ENCODE peak calls at places on chromosome 4, in nine cellular contexts. One of them, this sample, is unnamed.

GRCh38 chr4:75708218-75708691 is 16.1 kb upstream of the USO1 start:
- DNase-seq in pancreas: no peak
- DNase-seq in mucosa of descending colon: no peak
- DNase-seq in neural crest cell: no peak
- DNase-seq in bronchial epithelial cell: no peak
- DNase-seq in AG04450: no peak
- DNase-seq in choroid plexus epithelial cell: peak; percentile 37
- DNase-seq in heart left ventricle: no peak
- DNase-seq in mesothelial cell of epicardium: no peak
- DNase-seq in this sample: no peak

GRCh38 chr4:972651-973424 is 531 bp downstream of the DGKQ start:
- DNase-seq in pancreas: no peak
- DNase-seq in mucosa of descending colon: peak; percentile 75
- DNase-seq in neural crest cell: no peak
- DNase-seq in bronchial epithelial cell: no peak
- DNase-seq in AG04450: no peak
- DNase-seq in choroid plexus epithelial cell: no peak
- DNase-seq in heart left ventricle: peak; percentile 46
- DNase-seq in mesothelial cell of epicardium: no peak
- DNase-seq in this sample: no peak

GRCh38 chr4:141576585-141577110 is 59.7 kb upstream of the IL15 start:
- DNase-seq in pancreas: no peak
- DNase-seq in mucosa of descending colon: no peak
- DNase-seq in neural crest cell: no peak
- DNase-seq in bronchial epithelial cell: no peak
- DNase-seq in AG04450: no peak
- DNase-seq in choroid plexus epithelial cell: no peak
- DNase-seq in heart left ventricle: no peak
- DNase-seq in mesothelial cell of epicardium: no peak
- DNase-seq in this sample: no peak

GRCh38 chr4:20359692-20360091 is 108.0 kb downstream of the SLIT2 start:
- DNase-seq in pancreas: no peak
- DNase-seq in mucosa of descending colon: no peak
- DNase-seq in neural crest cell: no peak
- DNase-seq in bronchial epithelial cell: no peak
- DNase-seq in AG04450: no peak
- DNase-seq in choroid plexus epithelial cell: no peak
- DNase-seq in heart left ventricle: no peak
- DNase-seq in mesothelial cell of epicardium: no peak
- DNase-seq in this sample: no peak

GRCh38 chr4:87235020-87235671 is 14.7 kb upstream of the KLHL8 start:
- DNase-seq in pancreas: no peak
- DNase-seq in mucosa of descending colon: no peak
- DNase-seq in neural crest cell: no peak
- DNase-seq in bronchial epithelial cell: peak; percentile 65
- DNase-seq in AG04450: no peak
- DNase-seq in choroid plexus epithelial cell: no peak
- DNase-seq in heart left ventricle: no peak
- DNase-seq in mesothelial cell of epicardium: no peak
- DNase-seq in this sample: no peak

GRCh38 chr4:183416878-183417277 is 27.6 kb upstream of the CDKN2AIP start:
- DNase-seq in pancreas: no peak
- DNase-seq in mucosa of descending colon: no peak
- DNase-seq in neural crest cell: no peak
- DNase-seq in bronchial epithelial cell: no peak
- DNase-seq in AG04450: no peak
- DNase-seq in choroid plexus epithelial cell: no peak
- DNase-seq in heart left ventricle: no peak
- DNase-seq in mesothelial cell of epicardium: no peak
- DNase-seq in this sample: no peak

GRCh38 chr4:144202091-144202490 is 61.6 kb upstream of the GYPA start:
- DNase-seq in pancreas: no peak
- DNase-seq in mucosa of descending colon: no peak
- DNase-seq in neural crest cell: no peak
- DNase-seq in bronchial epithelial cell: peak; percentile 81
- DNase-seq in AG04450: no peak
- DNase-seq in choroid plexus epithelial cell: no peak
- DNase-seq in heart left ventricle: no peak
- DNase-seq in mesothelial cell of epicardium: no peak
- DNase-seq in this sample: no peak

GRCh38 chr4:98638661-98639060 is 19.8 kb downstream of the TSPAN5 start:
- DNase-seq in pancreas: no peak
- DNase-seq in mucosa of descending colon: no peak
- DNase-seq in neural crest cell: no peak
- DNase-seq in bronchial epithelial cell: no peak
- DNase-seq in AG04450: no peak
- DNase-seq in choroid plexus epithelial cell: no peak
- DNase-seq in heart left ventricle: no peak
- DNase-seq in mesothelial cell of epicardium: no peak
- DNase-seq in this sample: no peak

GRCh38 chr4:148852092-148852699 is 410.0 kb upstream of the NR3C2 start:
- DNase-seq in pancreas: no peak
- DNase-seq in mucosa of descending colon: no peak
- DNase-seq in neural crest cell: no peak
- DNase-seq in bronchial epithelial cell: peak; percentile 67
- DNase-seq in AG04450: no peak
- DNase-seq in choroid plexus epithelial cell: no peak
- DNase-seq in heart left ventricle: no peak
- DNase-seq in mesothelial cell of epicardium: no peak
- DNase-seq in this sample: no peak

GRCh38 chr4:98689507-98690174 is 31.2 kb upstream of the TSPAN5 start:
- DNase-seq in pancreas: no peak
- DNase-seq in mucosa of descending colon: no peak
- DNase-seq in neural crest cell: no peak
- DNase-seq in bronchial epithelial cell: no peak
- DNase-seq in AG04450: no peak
- DNase-seq in choroid plexus epithelial cell: no peak
- DNase-seq in heart left ventricle: no peak
- DNase-seq in mesothelial cell of epicardium: no peak
- DNase-seq in this sample: no peak

GRCh38 chr4:121597346-121597934 is 99.3 kb downstream of the ANXA5 start:
- DNase-seq in pancreas: no peak
- DNase-seq in mucosa of descending colon: no peak
- DNase-seq in neural crest cell: no peak
- DNase-seq in bronchial epithelial cell: peak; percentile 85
- DNase-seq in AG04450: no peak
- DNase-seq in choroid plexus epithelial cell: peak; percentile 15
- DNase-seq in heart left ventricle: no peak
- DNase-seq in mesothelial cell of epicardium: no peak
- DNase-seq in this sample: no peak

GRCh38 chr4:153207561-153207960 is 3.3 kb downstream of the TRIM2 start:
- DNase-seq in pancreas: peak; percentile 26
- DNase-seq in mucosa of descending colon: peak; percentile 78
- DNase-seq in neural crest cell: peak; percentile 47
- DNase-seq in bronchial epithelial cell: no peak
- DNase-seq in AG04450: no peak
- DNase-seq in choroid plexus epithelial cell: peak; percentile 41
- DNase-seq in heart left ventricle: peak; percentile 38
- DNase-seq in mesothelial cell of epicardium: no peak
- DNase-seq in this sample: no peak

GRCh38 chr4:88967883-88968316 is 89.1 kb downstream of the FAM13A start:
- DNase-seq in pancreas: no peak
- DNase-seq in mucosa of descending colon: no peak
- DNase-seq in neural crest cell: no peak
- DNase-seq in bronchial epithelial cell: peak; percentile 62
- DNase-seq in AG04450: no peak
- DNase-seq in choroid plexus epithelial cell: no peak
- DNase-seq in heart left ventricle: no peak
- DNase-seq in mesothelial cell of epicardium: no peak
- DNase-seq in this sample: no peak

GRCh38 chr4:19193274-19193962 is 1058.3 kb upstream of the SLIT2 start:
- DNase-seq in pancreas: no peak
- DNase-seq in mucosa of descending colon: peak; percentile 41
- DNase-seq in neural crest cell: no peak
- DNase-seq in bronchial epithelial cell: no peak
- DNase-seq in AG04450: no peak
- DNase-seq in choroid plexus epithelial cell: no peak
- DNase-seq in heart left ventricle: no peak
- DNase-seq in mesothelial cell of epicardium: no peak
- DNase-seq in this sample: no peak

DNA sequence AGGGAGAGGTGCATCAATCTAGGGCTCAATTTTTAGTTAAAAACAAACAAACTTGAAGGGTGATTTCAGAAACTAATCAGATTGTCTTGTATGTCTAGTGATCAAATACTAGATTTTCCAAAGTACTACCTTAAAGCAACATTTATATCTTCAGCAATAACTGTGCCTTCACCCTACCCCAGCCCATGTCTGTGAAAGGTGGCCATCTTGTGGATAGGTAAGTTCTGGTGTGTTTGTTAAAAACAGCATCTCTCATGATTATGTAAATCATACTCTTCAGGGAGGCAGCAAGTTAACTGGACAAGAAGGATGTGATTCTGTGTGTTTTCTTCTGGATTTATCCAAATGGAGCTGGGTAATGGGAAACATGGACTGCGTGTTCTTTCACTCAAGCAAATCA is 81.4 kb upstream of the ACSL1 start:
- DNase-seq in pancreas: no peak
- DNase-seq in mucosa of descending colon: no peak
- DNase-seq in neural crest cell: no peak
- DNase-seq in bronchial epithelial cell: no peak
- DNase-seq in AG04450: no peak
- DNase-seq in choroid plexus epithelial cell: peak; percentile 13
- DNase-seq in heart left ventricle: no peak
- DNase-seq in mesothelial cell of epicardium: no peak
- DNase-seq in this sample: no peak
- TF ChIP-seq CTCF in pancreas: no peak
- TF ChIP-seq CTCF in mucosa of descending colon: no peak
- TF ChIP-seq CTCF in neural crest cell: no peak
- TF ChIP-seq CTCF in bronchial epithelial cell: no peak
- TF ChIP-seq CTCF in AG04450: no peak
- TF ChIP-seq CTCF in choroid plexus epithelial cell: no peak
- TF ChIP-seq CTCF in heart left ventricle: no peak
- TF ChIP-seq CTCF in mesothelial cell of epicardium: no peak
- TF ChIP-seq CTCF in this sample: peak; percentile 27

GRCh38 chr4:100635899-100636298 is 118.1 kb upstream of the EMCN start:
- DNase-seq in pancreas: peak; percentile 66
- DNase-seq in mucosa of descending colon: no peak
- DNase-seq in neural crest cell: no peak
- DNase-seq in bronchial epithelial cell: peak; percentile 78
- DNase-seq in AG04450: no peak
- DNase-seq in choroid plexus epithelial cell: no peak
- DNase-seq in heart left ventricle: no peak
- DNase-seq in mesothelial cell of epicardium: no peak
- DNase-seq in this sample: no peak

GRCh38 chr4:100632163-100632562 is 114.3 kb upstream of the EMCN start:
- DNase-seq in pancreas: peak; percentile 89
- DNase-seq in mucosa of descending colon: no peak
- DNase-seq in neural crest cell: no peak
- DNase-seq in bronchial epithelial cell: no peak
- DNase-seq in AG04450: no peak
- DNase-seq in choroid plexus epithelial cell: no peak
- DNase-seq in heart left ventricle: no peak
- DNase-seq in mesothelial cell of epicardium: no peak
- DNase-seq in this sample: no peak

GRCh38 chr4:100633269-100633668 is 115.4 kb upstream of the EMCN start:
- DNase-seq in pancreas: no peak
- DNase-seq in mucosa of descending colon: no peak
- DNase-seq in neural crest cell: no peak
- DNase-seq in bronchial epithelial cell: no peak
- DNase-seq in AG04450: no peak
- DNase-seq in choroid plexus epithelial cell: no peak
- DNase-seq in heart left ventricle: no peak
- DNase-seq in mesothelial cell of epicardium: no peak
- DNase-seq in this sample: no peak

GRCh38 chr4:100631281-100631968 is 113.6 kb upstream of the EMCN start:
- DNase-seq in pancreas: no peak
- DNase-seq in mucosa of descending colon: no peak
- DNase-seq in neural crest cell: no peak
- DNase-seq in bronchial epithelial cell: peak; percentile 48
- DNase-seq in AG04450: no peak
- DNase-seq in choroid plexus epithelial cell: no peak
- DNase-seq in heart left ventricle: no peak
- DNase-seq in mesothelial cell of epicardium: no peak
- DNase-seq in this sample: no peak

DNA sequence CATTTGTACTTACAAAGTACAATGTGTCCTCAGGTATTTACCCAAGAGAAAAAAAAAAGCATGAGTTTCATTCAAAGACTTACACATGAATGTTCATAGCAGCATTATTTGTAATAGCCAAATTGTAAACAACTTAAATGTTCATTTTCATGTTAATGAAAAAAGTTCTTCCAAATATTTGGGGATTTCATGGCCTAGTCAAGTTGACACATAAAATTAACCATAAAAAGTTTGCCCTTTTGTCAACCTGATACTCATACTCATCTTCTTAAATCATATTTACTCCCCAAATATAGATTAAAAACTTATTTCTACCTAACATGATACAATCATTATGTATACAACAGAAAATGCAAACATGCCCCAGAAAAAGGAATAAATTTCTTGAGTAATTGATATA is 112.5 kb upstream of the EMCN start:
- DNase-seq in pancreas: no peak
- DNase-seq in mucosa of descending colon: no peak
- DNase-seq in neural crest cell: no peak
- DNase-seq in bronchial epithelial cell: no peak
- DNase-seq in AG04450: no peak
- DNase-seq in choroid plexus epithelial cell: no peak
- DNase-seq in heart left ventricle: no peak
- DNase-seq in mesothelial cell of epicardium: no peak
- DNase-seq in this sample: no peak
- TF ChIP-seq CTCF in pancreas: no peak
- TF ChIP-seq CTCF in mucosa of descending colon: no peak
- TF ChIP-seq CTCF in neural crest cell: no peak
- TF ChIP-seq CTCF in bronchial epithelial cell: no peak
- TF ChIP-seq CTCF in AG04450: no peak
- TF ChIP-seq CTCF in choroid plexus epithelial cell: no peak
- TF ChIP-seq CTCF in heart left ventricle: no peak
- TF ChIP-seq CTCF in mesothelial cell of epicardium: no peak
- TF ChIP-seq CTCF in this sample: no peak

DNA sequence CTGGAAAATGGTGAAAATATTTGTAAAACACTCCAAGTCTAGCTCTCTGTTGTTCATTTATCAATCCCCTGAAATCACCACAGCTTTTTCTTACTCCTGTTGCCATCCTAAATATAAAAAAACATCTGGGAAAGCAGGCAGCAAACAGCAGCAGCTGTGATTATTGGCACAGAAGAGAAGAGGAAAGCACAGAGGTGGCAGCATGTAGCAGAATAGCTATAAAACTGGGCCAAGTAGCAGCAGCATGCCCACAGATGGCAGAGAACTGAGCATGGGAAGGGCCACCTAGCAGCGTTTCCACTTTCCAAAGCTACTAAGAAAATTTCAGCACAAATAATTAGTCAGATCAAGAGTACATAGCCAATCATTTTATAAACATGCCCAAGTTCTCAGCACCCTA is 307.2 kb downstream of the SLC7A11 start:
- DNase-seq in pancreas: no peak
- DNase-seq in mucosa of descending colon: no peak
- DNase-seq in neural crest cell: no peak
- DNase-seq in bronchial epithelial cell: no peak
- DNase-seq in AG04450: no peak
- DNase-seq in choroid plexus epithelial cell: no peak
- DNase-seq in heart left ventricle: no peak
- DNase-seq in mesothelial cell of epicardium: no peak
- DNase-seq in this sample: no peak
- TF ChIP-seq CTCF in pancreas: no peak
- TF ChIP-seq CTCF in mucosa of descending colon: no peak
- TF ChIP-seq CTCF in neural crest cell: no peak
- TF ChIP-seq CTCF in bronchial epithelial cell: no peak
- TF ChIP-seq CTCF in AG04450: no peak
- TF ChIP-seq CTCF in choroid plexus epithelial cell: no peak
- TF ChIP-seq CTCF in heart left ventricle: no peak
- TF ChIP-seq CTCF in mesothelial cell of epicardium: no peak
- TF ChIP-seq CTCF in this sample: no peak

GRCh38 chr4:118076958-118077766 is 42.9 kb downstream of the NDST3 start:
- DNase-seq in pancreas: no peak
- DNase-seq in mucosa of descending colon: no peak
- DNase-seq in neural crest cell: no peak
- DNase-seq in bronchial epithelial cell: peak; percentile 17
- DNase-seq in AG04450: no peak
- DNase-seq in choroid plexus epithelial cell: peak; percentile 71
- DNase-seq in heart left ventricle: no peak
- DNase-seq in mesothelial cell of epicardium: no peak
- DNase-seq in this sample: no peak
- TF ChIP-seq CTCF in pancreas: no peak
- TF ChIP-seq CTCF in mucosa of descending colon: no peak
- TF ChIP-seq CTCF in neural crest cell: peak; percentile 47
- TF ChIP-seq CTCF in bronchial epithelial cell: peak; percentile 58
- TF ChIP-seq CTCF in AG04450: peak; percentile 65
- TF ChIP-seq CTCF in choroid plexus epithelial cell: peak; percentile 84
- TF ChIP-seq CTCF in heart left ventricle: no peak
- TF ChIP-seq CTCF in mesothelial cell of epicardium: no peak
- TF ChIP-seq CTCF in this sample: no peak

This sample was measured in prostate gland.